ENCODE peak calls at places on chromosome 22, in nine cellular contexts. One of them, this sample, is unnamed.

GRCh38 chr22:22397292-22397870 is 111.2 kb downstream of the ZNF280B start:
- DNase-seq in activated T-cell treated with anti-CD3 and anti-CD28 coated beads for 1 hour: no peak
- DNase-seq in HFFc6: peak
- DNase-seq in A549: peak
- DNase-seq in A172: peak
- DNase-seq in activated naive CD4-positive, alpha-beta T cell: no peak
- DNase-seq in psoas muscle: no peak
- DNase-seq in amygdala: no peak
- DNase-seq in dorsolateral prefrontal cortex: peak
- DNase-seq in this sample: no peak

GRCh38 chr22:49349181-49349835 is 478.4 kb downstream of the BRD1 start:
- DNase-seq in activated T-cell treated with anti-CD3 and anti-CD28 coated beads for 1 hour: no peak
- DNase-seq in HFFc6: no peak
- DNase-seq in A549: no peak
- DNase-seq in A172: no peak
- DNase-seq in activated naive CD4-positive, alpha-beta T cell: no peak
- DNase-seq in psoas muscle: peak
- DNase-seq in amygdala: no peak
- DNase-seq in dorsolateral prefrontal cortex: peak
- DNase-seq in this sample: no peak

GRCh38 chr22:50173221-50173982 is 2.9 kb downstream of the PANX2 start:
- DNase-seq in activated T-cell treated with anti-CD3 and anti-CD28 coated beads for 1 hour: no peak
- DNase-seq in HFFc6: no peak
- DNase-seq in A549: no peak
- DNase-seq in A172: no peak
- DNase-seq in activated naive CD4-positive, alpha-beta T cell: no peak
- DNase-seq in psoas muscle: peak
- DNase-seq in amygdala: no peak
- DNase-seq in dorsolateral prefrontal cortex: no peak
- DNase-seq in this sample: no peak

GRCh38 chr22:23182289-23183106 is 2.2 kb downstream of the BCR start:
- DNase-seq in activated T-cell treated with anti-CD3 and anti-CD28 coated beads for 1 hour: no peak
- DNase-seq in HFFc6: no peak
- DNase-seq in A549: no peak
- DNase-seq in A172: peak
- DNase-seq in activated naive CD4-positive, alpha-beta T cell: no peak
- DNase-seq in psoas muscle: no peak
- DNase-seq in amygdala: no peak
- DNase-seq in dorsolateral prefrontal cortex: no peak
- DNase-seq in this sample: peak

GRCh38 chr22:22395230-22395629 is 113.3 kb downstream of the ZNF280B start:
- DNase-seq in activated T-cell treated with anti-CD3 and anti-CD28 coated beads for 1 hour: no peak
- DNase-seq in HFFc6: no peak
- DNase-seq in A549: no peak
- DNase-seq in A172: no peak
- DNase-seq in activated naive CD4-positive, alpha-beta T cell: no peak
- DNase-seq in psoas muscle: no peak
- DNase-seq in amygdala: no peak
- DNase-seq in dorsolateral prefrontal cortex: no peak
- DNase-seq in this sample: no peak

GRCh38 chr22:33841281-33842005 is 78.8 kb downstream of the LARGE1 start:
- DNase-seq in activated T-cell treated with anti-CD3 and anti-CD28 coated beads for 1 hour: no peak
- DNase-seq in HFFc6: no peak
- DNase-seq in A549: no peak
- DNase-seq in A172: no peak
- DNase-seq in activated naive CD4-positive, alpha-beta T cell: no peak
- DNase-seq in psoas muscle: no peak
- DNase-seq in amygdala: no peak
- DNase-seq in dorsolateral prefrontal cortex: no peak
- DNase-seq in this sample: no peak

GRCh38 chr22:49986325-49986724 is 25.8 kb downstream of the PIM3 start:
- DNase-seq in activated T-cell treated with anti-CD3 and anti-CD28 coated beads for 1 hour: no peak
- DNase-seq in HFFc6: no peak
- DNase-seq in A549: no peak
- DNase-seq in A172: no peak
- DNase-seq in activated naive CD4-positive, alpha-beta T cell: no peak
- DNase-seq in psoas muscle: no peak
- DNase-seq in amygdala: no peak
- DNase-seq in dorsolateral prefrontal cortex: no peak
- DNase-seq in this sample: no peak

GRCh38 chr22:46542011-46542985 is 4.9 kb upstream of the CELSR1 start:
- DNase-seq in activated T-cell treated with anti-CD3 and anti-CD28 coated beads for 1 hour: peak
- DNase-seq in HFFc6: peak
- DNase-seq in A549: peak
- DNase-seq in A172: peak
- DNase-seq in activated naive CD4-positive, alpha-beta T cell: peak
- DNase-seq in psoas muscle: peak
- DNase-seq in amygdala: peak
- DNase-seq in dorsolateral prefrontal cortex: peak
- DNase-seq in this sample: peak

GRCh38 chr22:30435674-30436126 is 10.1 kb downstream of the MTFP1 start:
- DNase-seq in activated T-cell treated with anti-CD3 and anti-CD28 coated beads for 1 hour: peak
- DNase-seq in HFFc6: no peak
- DNase-seq in A549: no peak
- DNase-seq in A172: peak
- DNase-seq in activated naive CD4-positive, alpha-beta T cell: peak
- DNase-seq in psoas muscle: peak
- DNase-seq in amygdala: no peak
- DNase-seq in dorsolateral prefrontal cortex: no peak
- DNase-seq in this sample: no peak